ENCODE peak calls at places on chromosomes 5 and 9, in seven cellular contexts. J is naive thymus-derived CD4-positive, alpha-beta T cell; R is CD8-positive, alpha-beta memory T cell; K is mesenchymal stem cell; P is MM.1S; O is stomach; E is psoas muscle. B is an unnamed sample.

GRCh38 chr5:51377151-51378060 is 5.8 kb upstream of the ISL1 start:
- DNase-seq in J (no peak), R (no peak), K (no peak), P (no peak), O (no peak), E (no peak), B (no peak)

GRCh38 chr5:7422262-7422661 is 26.3 kb downstream of the ADCY2 start:
- DNase-seq in J (no peak), R (no peak), K (no peak), P (no peak), O (no peak), E (no peak), B (no peak)

GRCh38 chr5:5277118-5277517 is 137.0 kb downstream of the ADAMTS16 start:
- DNase-seq in J (no peak), R (no peak), K (no peak), P (no peak), O (no peak), E (no peak), B (no peak)

GRCh38 chr9:78973906-78974305 is 597.9 kb upstream of the TLE4 start:
- DNase-seq in J (no peak), R (no peak), K (peak; percentile 6), P (peak; percentile 11), O (no peak), E (no peak), B (no peak)

GRCh38 chr5:14706615-14707021 is 42.1 kb downstream of the OTULIN start:
- DNase-seq in J (peak; percentile 68), R (no peak), K (peak; percentile 73), P (no peak), O (no peak), E (no peak), B (no peak)

GRCh38 chr9:98924971-98925820 is 18.5 kb upstream of the COL15A1 start:
- DNase-seq in J (no peak), R (no peak), K (peak; percentile 11), P (no peak), O (no peak), E (no peak), B (no peak)

GRCh38 chr9:8883313-8883712 is 1083.7 kb upstream of the DMAC1 start:
- DNase-seq in J (no peak), R (no peak), K (no peak), P (no peak), O (no peak), E (no peak), B (no peak)

GRCh38 chr9:116332090-116332489 is 178.5 kb downstream of the PAPPA start:
- DNase-seq in J (no peak), R (no peak), K (no peak), P (no peak), O (no peak), E (no peak), B (no peak)

GRCh38 chr9:127873886-127874285 is 3.6 kb downstream of the AK1 start:
- DNase-seq in J (no peak), R (no peak), K (no peak), P (no peak), O (peak; percentile 90), E (peak; percentile 85), B (peak; percentile 87)

GRCh38 chr5:140549237-140550144 is 2.0 kb downstream of the EIF4EBP3 start:
- DNase-seq in J (no peak), R (no peak), K (peak; percentile 75), P (no peak), O (peak; percentile 86), E (peak; percentile 58), B (peak; percentile 86)

GRCh38 chr5:78586251-78586650 is 62.3 kb downstream of the LHFPL2 start:
- DNase-seq in J (no peak), R (no peak), K (peak; percentile 98), P (no peak), O (no peak), E (peak; percentile 22), B (peak; percentile 31)

DNA sequence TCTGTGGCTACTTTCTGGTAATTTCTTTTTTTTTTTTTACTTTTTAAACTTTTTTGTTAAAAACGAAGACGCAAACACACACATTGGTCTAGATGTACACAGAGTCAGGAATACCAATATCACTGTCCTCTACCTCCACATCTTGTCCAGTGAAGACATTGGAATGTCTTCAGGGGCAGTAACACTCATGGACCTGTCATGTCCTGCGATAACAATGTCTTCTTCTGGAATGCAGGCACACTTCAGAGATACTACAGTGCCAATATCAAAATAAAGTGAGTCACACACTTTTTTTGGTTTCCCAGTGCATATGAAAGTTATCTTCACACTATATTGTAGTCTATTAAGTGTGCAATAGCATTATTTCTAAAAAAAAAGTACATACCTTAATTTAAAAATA is 175.9 kb downstream of the ARRDC3 start:
- DNase-seq in J (no peak), R (no peak), K (no peak), P (no peak), O (no peak), E (no peak), B (no peak)
- H3K27ac ChIP-seq in J (no peak overlapping the region), R (no peak overlapping the region), K (no peak overlapping the region), P (no peak overlapping the region), O (no peak overlapping the region), E (no peak overlapping the region), B (no peak overlapping the region)

GRCh38 chr9:36214571-36214970 is 23.9 kb downstream of the CLTA start:
- DNase-seq in J (no peak), R (no peak), K (peak; percentile 61), P (no peak), O (no peak), E (no peak), B (no peak)
- H3K27ac ChIP-seq in J (peak overlapping the region; percentile 18), R (no peak overlapping the region), K (peak overlapping the region; percentile 33), P (no peak overlapping the region), O (peak overlapping the region; percentile 5), E (peak overlapping the region; percentile 37), B (peak overlapping the region; percentile 44)

GRCh38 chr9:112558978-112559377 is 72.4 kb downstream of the KIAA1958 start:
- DNase-seq in J (no peak), R (no peak), K (no peak), P (no peak), O (no peak), E (no peak), B (no peak)
- H3K27ac ChIP-seq in J (no peak overlapping the region), R (no peak overlapping the region), K (no peak overlapping the region), P (no peak overlapping the region), O (no peak overlapping the region), E (no peak overlapping the region), B (no peak overlapping the region)

GRCh38 chr5:162372265-162372664 is 304.7 kb downstream of the GABRG2 start:
- DNase-seq in J (no peak), R (no peak), K (no peak), P (no peak), O (no peak), E (no peak), B (no peak)
- H3K27ac ChIP-seq in J (no peak overlapping the region), R (no peak overlapping the region), K (no peak overlapping the region), P (no peak overlapping the region), O (no peak overlapping the region), E (no peak overlapping the region), B (no peak overlapping the region)

GRCh38 chr5:102956599-102956998 is 163.3 kb downstream of the GIN1 start:
- DNase-seq in J (no peak), R (no peak), K (no peak), P (no peak), O (no peak), E (no peak), B (no peak)

GRCh38 chr5:102959055-102959454 is 160.9 kb downstream of the GIN1 start:
- DNase-seq in J (no peak), R (no peak), K (peak; percentile 94), P (no peak), O (no peak), E (no peak), B (no peak)

GRCh38 chr5:102955463-102955862 is 164.5 kb downstream of the GIN1 start:
- DNase-seq in J (no peak), R (no peak), K (no peak), P (no peak), O (no peak), E (no peak), B (no peak)

GRCh38 chr5:102957141-102957540 is 162.8 kb downstream of the GIN1 start:
- DNase-seq in J (no peak), R (no peak), K (no peak), P (no peak), O (no peak), E (no peak), B (no peak)

DNA sequence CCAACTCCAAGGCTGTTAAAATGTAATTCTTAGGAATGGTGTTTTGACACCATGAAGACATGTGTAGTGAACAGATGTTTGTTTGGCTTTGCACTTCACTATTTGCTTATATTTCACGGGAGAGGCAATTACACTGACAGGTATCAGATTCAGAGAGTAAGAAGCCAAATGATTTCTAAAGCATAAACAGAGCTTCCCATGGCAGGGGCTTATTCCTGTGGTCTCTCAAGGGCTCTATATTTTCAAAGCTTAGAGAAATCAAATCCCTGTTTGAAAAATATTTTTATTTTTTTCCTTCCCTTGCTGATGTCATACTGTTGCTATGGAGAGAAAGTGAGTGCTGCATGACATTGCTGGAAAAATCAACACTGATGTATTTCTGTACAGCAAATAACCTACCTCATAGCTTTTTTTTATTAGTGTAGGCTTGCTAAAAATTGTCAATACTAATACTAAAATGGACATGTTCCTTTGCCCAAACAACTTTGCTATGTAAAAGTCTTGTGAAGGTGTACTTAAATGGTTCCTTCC is 161.4 kb downstream of the GIN1 start:
- DNase-seq in J (no peak), R (no peak), K (peak; percentile 80), P (no peak), O (no peak), E (no peak), B (no peak)
- H3K27ac ChIP-seq in J (no peak overlapping the region), R (no peak overlapping the region), K (peak overlapping the region; percentile 76), P (no peak overlapping the region), O (no peak overlapping the region), E (peak overlapping the region; percentile 80), B (peak overlapping the region; percentile 68)

DNA sequence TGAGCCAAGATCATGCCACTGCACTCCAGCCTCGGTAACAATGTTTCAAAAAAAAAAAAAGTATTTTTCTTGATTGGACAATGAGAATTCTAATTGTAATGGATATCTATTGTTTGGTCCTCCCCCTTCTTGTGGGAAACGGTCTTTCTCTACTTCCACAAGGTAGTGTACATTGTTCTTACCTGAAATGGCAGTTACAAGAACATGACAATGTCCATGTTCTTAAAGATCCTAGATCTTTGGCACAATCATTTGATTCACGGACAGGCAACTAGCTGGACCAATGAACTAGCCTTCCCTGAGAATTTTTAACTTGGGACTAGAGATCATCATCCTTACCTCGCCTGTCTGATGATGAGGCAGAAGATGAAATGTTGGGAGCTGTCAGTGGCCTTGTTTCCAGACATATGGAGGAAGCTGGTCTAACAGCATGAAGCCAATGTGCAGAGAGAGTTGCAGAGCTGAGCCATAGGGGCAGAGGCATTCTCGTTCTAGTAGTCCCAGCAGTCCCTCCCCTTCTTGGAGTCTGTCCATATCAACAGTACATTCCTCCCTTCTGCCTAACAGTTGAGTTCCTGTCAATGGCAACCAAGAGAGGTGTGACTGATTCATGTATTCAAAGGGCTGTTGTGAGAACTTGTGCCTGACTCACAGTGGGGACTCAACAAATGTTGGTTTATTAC is 2.2 kb upstream of the MARCHF6 start:
- DNase-seq in J (no peak), R (no peak), K (peak; percentile 47), P (no peak), O (no peak), E (no peak), B (no peak)
- H3K27ac ChIP-seq in J (peak overlapping the region; percentile 84), R (peak overlapping the region; percentile 91), K (no peak overlapping the region), P (no peak overlapping the region), O (no peak overlapping the region), E (peak overlapping the region; percentile 99), B (no peak overlapping the region)

B was measured in gastrocnemius medialis.